ENCODE peak calls at places on chromosomes 11 and 22, in five cellular contexts. I, L, O, P and X are unnamed samples.

GRCh38 chr11:34250732-34251639 is 106.8 kb downstream of the ABTB2 start:
- DNase-seq in I (peak), L (peak), O (no peak), P (peak), X (peak)

GRCh38 chr11:118845369-118845768 is 38.3 kb upstream of the CXCR5 start:
- DNase-seq in I (no peak), L (no peak), O (no peak), P (peak), X (peak)

GRCh38 chr11:40647290-40647689 is 812.2 kb downstream of the LRRC4C start:
- DNase-seq in I (no peak), L (no peak), O (no peak), P (no peak), X (no peak)

GRCh38 chr11:95282337-95282751 is 51.3 kb upstream of the SESN3 start:
- DNase-seq in I (no peak), L (no peak), O (no peak), P (no peak), X (no peak)

GRCh38 chr11:17230867-17231851 is 23.4 kb upstream of the PIK3C2A start:
- DNase-seq in I (no peak), L (no peak), O (no peak), P (no peak), X (peak)

GRCh38 chr11:46918087-46918751 is at the start of gene LRP4:
- DNase-seq in I (no peak), L (peak), O (no peak), P (no peak), X (peak)

GRCh38 chr11:23284626-23285025 is 424.4 kb upstream of the CCDC179 start:
- DNase-seq in I (no peak), L (no peak), O (peak), P (peak), X (no peak)

GRCh38 chr22:32409977-32410376 is 2.1 kb downstream of the RTCB start:
- DNase-seq in I (no peak), L (no peak), O (no peak), P (no peak), X (no peak)

GRCh38 chr22:30314918-30315317 is 11.8 kb downstream of the TBC1D10A start:
- DNase-seq in I (no peak), L (no peak), O (no peak), P (no peak), X (peak)

GRCh38 chr22:30564766-30565118 is 9.7 kb downstream of the GAL3ST1 start:
- DNase-seq in I (no peak), L (no peak), O (no peak), P (no peak), X (no peak)

GRCh38 chr11:86983071-86983488 is 27.9 kb upstream of the FZD4 start:
- DNase-seq in I (no peak), L (peak), O (no peak), P (peak), X (no peak)

GRCh38 chr22:22942511-22943329 is 55.1 kb downstream of the IGLL5 start:
- DNase-seq in I (peak), L (peak), O (no peak), P (peak), X (peak)

GRCh38 chr11:73234403-73235181 is 16.5 kb downstream of the P2RY2 start:
- DNase-seq in I (no peak), L (no peak), O (no peak), P (no peak), X (no peak)

DNA sequence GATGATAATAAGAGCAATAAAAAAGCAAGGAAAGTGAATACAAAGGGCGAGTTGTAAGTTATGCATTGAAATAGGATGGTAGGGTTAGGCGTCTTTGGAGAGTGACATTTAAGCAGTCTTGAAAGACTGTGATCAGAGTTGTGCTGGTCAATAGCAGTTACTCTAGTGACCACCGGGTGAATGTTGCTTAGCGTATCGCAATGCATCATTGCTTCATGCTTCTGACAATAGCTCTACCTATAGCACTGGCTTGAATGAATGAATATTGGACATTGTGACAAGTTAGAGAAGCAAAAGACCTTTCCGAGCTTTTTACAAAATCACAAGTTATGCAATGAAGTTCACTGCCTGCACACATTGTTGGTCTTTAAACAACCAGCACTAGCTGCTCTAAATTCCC is 7.7 kb upstream of the OR8B12 start:
- DNase-seq in I (no peak), L (no peak), O (no peak), P (no peak), X (no peak)
- TF ChIP-seq CTCF in I (no peak), L (no peak), O (no peak), P (no peak), X (no peak)

DNA sequence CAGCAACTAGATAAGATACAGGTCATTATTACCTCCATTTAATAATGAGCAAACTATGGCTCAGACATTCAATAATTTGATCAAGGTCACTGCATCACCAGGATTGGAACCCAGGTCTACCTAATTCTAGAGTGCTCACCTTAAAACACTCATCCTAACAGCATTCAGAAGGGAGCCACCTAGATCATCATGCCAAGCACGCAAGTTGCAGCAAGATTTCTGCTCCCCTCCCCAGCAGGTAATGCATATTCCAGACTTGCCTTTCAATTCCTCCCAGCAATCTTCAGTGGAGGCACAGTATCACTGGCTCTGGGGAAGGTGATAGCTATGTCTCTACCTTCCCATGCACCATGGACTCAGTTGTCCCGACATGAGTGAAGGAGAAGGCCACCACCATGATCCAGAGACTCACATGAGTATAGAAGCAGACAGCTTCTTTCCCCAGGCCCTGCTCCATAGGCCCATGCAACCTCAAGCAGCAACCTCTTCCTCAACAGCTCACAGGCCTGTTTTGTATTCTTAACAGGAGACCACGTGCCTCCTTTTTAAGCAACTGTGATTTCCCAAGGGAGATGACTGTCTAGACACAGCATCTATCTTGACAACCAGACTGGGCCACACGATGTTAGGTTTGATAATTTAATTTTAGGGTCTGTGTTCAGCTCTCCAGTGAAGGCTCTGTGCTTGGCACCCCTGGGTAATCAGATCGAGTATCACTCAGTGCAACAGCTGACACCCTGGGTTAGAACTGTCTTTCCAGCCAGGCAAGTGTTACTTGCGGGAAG is 36.4 kb downstream of the RAB30 start:
- DNase-seq in I (no peak), L (no peak), O (no peak), P (no peak), X (no peak)
- TF ChIP-seq CTCF in I (no peak), L (no peak), O (no peak), P (no peak), X (no peak)

DNA sequence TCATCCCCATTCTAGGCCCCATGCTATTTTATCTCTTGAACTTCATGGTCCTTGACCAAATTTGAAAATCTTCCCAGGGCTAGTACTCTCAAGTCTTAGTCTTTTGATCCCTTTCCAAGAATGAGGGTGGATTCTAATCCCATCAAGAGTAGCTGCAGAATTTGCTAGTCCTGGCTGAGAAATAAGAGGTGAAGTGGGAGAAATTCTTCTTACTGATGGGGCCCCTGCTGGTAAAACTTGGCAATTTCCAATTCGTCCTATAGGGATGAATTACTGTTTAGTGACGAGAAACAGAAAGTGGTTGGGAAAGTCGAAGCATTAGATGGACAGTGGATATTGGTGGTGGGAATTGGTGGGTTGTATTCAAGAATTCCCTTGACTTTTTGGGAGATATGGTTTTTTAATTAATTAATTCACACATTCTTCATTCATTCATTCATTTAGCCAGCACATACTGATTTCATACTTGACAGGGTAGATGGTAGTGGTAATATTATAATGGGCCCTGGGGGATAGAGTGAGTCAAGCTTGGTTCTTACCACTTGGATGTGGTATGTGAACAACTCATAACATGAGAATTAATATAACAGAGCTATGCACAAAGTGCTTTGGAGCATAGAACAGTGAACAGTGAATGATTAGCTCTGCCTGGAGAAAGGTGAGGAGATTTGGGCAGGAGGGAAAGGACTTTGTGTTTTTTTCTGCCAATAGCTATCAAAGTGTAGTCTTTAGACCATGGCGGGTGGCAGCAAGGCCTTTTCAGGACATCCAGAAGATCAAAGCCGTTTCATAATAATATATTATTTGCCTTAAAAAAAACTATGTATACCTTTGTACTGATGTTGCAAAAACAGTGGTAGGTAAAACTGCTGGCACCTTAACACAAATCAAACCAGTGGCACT is 103.8 kb downstream of the STIM1 start:
- DNase-seq in I (no peak), L (no peak), O (no peak), P (peak), X (no peak)
- TF ChIP-seq CTCF in I (no peak), L (no peak), O (peak), P (peak), X (peak)

DNA sequence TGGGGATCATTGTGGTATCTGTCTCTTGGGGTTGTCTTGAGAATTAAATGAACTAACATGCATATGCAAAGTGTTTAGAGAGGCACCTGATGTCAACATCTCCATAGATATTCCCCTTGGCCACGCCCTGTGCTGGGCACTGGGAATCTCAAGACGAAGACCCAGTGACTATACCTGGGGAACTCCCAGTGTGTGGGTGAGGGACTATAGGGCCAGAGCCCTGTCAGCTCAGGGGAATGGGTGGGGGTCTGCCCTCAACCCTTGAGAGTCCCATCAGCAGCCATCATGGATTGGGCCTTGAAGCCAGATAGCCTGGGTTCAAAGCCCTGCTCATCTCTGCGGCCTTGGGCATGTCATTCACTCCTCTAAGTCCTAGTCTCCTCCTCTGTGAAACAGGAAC is 21.6 kb upstream of the LMO1 start:
- DNase-seq in I (no peak), L (no peak), O (no peak), P (no peak), X (no peak)
- TF ChIP-seq CTCF in I (no peak), L (no peak), O (no peak), P (no peak), X (no peak)

GRCh38 chr22:49855491-49855911 is 1.9 kb downstream of the ZBED4 start:
- DNase-seq in I (no peak), L (no peak), O (no peak), P (peak), X (no peak)
- TF ChIP-seq CTCF in I (no peak), L (no peak), O (no peak), P (no peak), X (no peak)

GRCh38 chr22:41367039-41367679 is 14.6 kb upstream of the TEF start:
- DNase-seq in I (peak), L (peak), O (peak), P (peak), X (peak)
- TF ChIP-seq CTCF in I (peak), L (no peak), O (peak), P (peak), X (no peak)

GRCh38 chr22:41946360-41947180 is at the start of gene CENPM:
- DNase-seq in I (peak), L (peak), O (peak), P (peak), X (peak)
- TF ChIP-seq CTCF in I (peak), L (no peak), O (peak), P (peak), X (peak)

GRCh38 chr22:19292262-19293230 is 1.0 kb upstream of the CLTCL1 start:
- DNase-seq in I (no peak), L (no peak), O (no peak), P (no peak), X (peak)

GRCh38 chr22:19291218-19291579 is 320 bp downstream of the CLTCL1 start:
- DNase-seq in I (no peak), L (peak), O (no peak), P (no peak), X (peak)

GRCh38 chr22:19291580-19292261 is at the start of gene CLTCL1:
- DNase-seq in I (peak), L (peak), O (peak), P (peak), X (peak)

GRCh38 chr22:19289475-19290161 is 1.9 kb downstream of the CLTCL1 start:
- DNase-seq in I (no peak), L (no peak), O (peak), P (peak), X (peak)

DNA sequence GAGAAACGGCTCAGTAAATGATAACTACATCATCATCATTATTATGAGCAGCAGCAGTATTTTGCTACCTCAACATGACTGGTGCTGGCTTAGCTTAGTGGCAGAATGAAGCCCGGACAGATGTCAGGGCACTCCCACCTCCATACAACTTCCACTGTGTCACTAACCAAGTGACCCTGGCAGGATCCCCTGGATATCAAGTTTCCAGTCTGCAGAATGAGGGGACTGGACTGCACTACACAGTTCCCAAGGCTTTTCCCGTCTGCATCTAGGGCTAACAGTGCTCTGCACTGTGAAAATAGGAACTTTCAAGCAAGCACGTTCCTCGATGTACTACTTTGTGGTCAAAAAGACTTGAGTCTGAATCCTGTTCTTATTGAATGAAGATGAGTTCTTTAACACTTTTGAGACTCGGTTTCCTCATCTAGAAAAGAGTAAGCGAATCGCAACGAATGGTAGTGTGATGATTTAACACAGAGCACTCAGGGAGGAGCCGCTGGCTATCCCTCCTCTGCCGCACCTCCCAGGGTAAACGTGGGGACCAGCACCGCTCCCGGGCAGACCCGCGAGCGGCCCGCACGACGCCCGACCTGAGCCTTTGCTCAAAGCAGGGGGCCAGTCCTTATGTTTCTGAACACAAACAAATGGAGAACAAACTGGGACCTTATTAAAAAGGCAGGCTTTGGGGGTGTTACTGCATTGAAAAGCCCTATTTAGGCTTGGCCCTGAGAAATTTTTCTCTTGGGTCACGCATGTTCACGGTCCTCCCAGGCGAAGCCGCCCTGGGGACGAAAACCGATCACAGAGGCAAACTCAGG is 910 bp downstream of the CLTCL1 start:
- DNase-seq in I (no peak), L (no peak), O (no peak), P (no peak), X (no peak)
- TF ChIP-seq CTCF in I (no peak), L (no peak), O (no peak), P (no peak), X (no peak)